ENCODE peak calls at places on chromosomes 3 and 15, in ten cellular contexts. One of them, this sample, is unnamed.

GRCh38 chr15:77126516-77126915 is 55.6 kb upstream of the TSPAN3 start:
- DNase-seq in A549: no peak
- DNase-seq in choroid plexus epithelial cell: no peak
- DNase-seq in fibroblast of lung: no peak
- DNase-seq in mucosa of descending colon: no peak
- DNase-seq in lower lobe of right lung: no peak
- DNase-seq in omental fat pad: no peak
- DNase-seq in tibial artery: no peak
- DNase-seq in transverse colon: no peak
- DNase-seq in mammary epithelial cell: no peak
- DNase-seq in this sample: no peak

GRCh38 chr3:71341721-71342120 is 241.8 kb downstream of the FOXP1 start:
- DNase-seq in A549: no peak
- DNase-seq in choroid plexus epithelial cell: peak; percentile 79
- DNase-seq in fibroblast of lung: peak; percentile 82
- DNase-seq in mucosa of descending colon: no peak
- DNase-seq in lower lobe of right lung: no peak
- DNase-seq in omental fat pad: no peak
- DNase-seq in tibial artery: no peak
- DNase-seq in transverse colon: no peak
- DNase-seq in mammary epithelial cell: peak; percentile 36
- DNase-seq in this sample: no peak

GRCh38 chr15:70504988-70505387 is 258.4 kb downstream of the UACA start:
- DNase-seq in A549: no peak
- DNase-seq in choroid plexus epithelial cell: no peak
- DNase-seq in fibroblast of lung: no peak
- DNase-seq in mucosa of descending colon: no peak
- DNase-seq in lower lobe of right lung: no peak
- DNase-seq in omental fat pad: no peak
- DNase-seq in tibial artery: no peak
- DNase-seq in transverse colon: no peak
- DNase-seq in mammary epithelial cell: no peak
- DNase-seq in this sample: no peak

GRCh38 chr15:25717116-25717755 is 145.9 kb downstream of the ATP10A start:
- DNase-seq in A549: no peak
- DNase-seq in choroid plexus epithelial cell: no peak
- DNase-seq in fibroblast of lung: peak; percentile 43
- DNase-seq in mucosa of descending colon: no peak
- DNase-seq in lower lobe of right lung: no peak
- DNase-seq in omental fat pad: no peak
- DNase-seq in tibial artery: peak; percentile 66
- DNase-seq in transverse colon: no peak
- DNase-seq in mammary epithelial cell: no peak
- DNase-seq in this sample: no peak

GRCh38 chr3:162175904-162176303 is 679.3 kb downstream of the OTOL1 start:
- DNase-seq in A549: no peak
- DNase-seq in choroid plexus epithelial cell: no peak
- DNase-seq in fibroblast of lung: peak; percentile 9
- DNase-seq in mucosa of descending colon: no peak
- DNase-seq in lower lobe of right lung: no peak
- DNase-seq in omental fat pad: no peak
- DNase-seq in tibial artery: no peak
- DNase-seq in transverse colon: no peak
- DNase-seq in mammary epithelial cell: no peak
- DNase-seq in this sample: no peak

GRCh38 chr15:26773485-26773877 is 615 bp upstream of the GABRB3 start:
- DNase-seq in A549: peak; percentile 43
- DNase-seq in choroid plexus epithelial cell: no peak
- DNase-seq in fibroblast of lung: no peak
- DNase-seq in mucosa of descending colon: no peak
- DNase-seq in lower lobe of right lung: no peak
- DNase-seq in omental fat pad: no peak
- DNase-seq in tibial artery: no peak
- DNase-seq in transverse colon: no peak
- DNase-seq in mammary epithelial cell: no peak
- DNase-seq in this sample: no peak

GRCh38 chr3:188052229-188052965 is 101.6 kb upstream of the LPP start:
- DNase-seq in A549: no peak
- DNase-seq in choroid plexus epithelial cell: peak; percentile 72
- DNase-seq in fibroblast of lung: peak; percentile 62
- DNase-seq in mucosa of descending colon: peak; percentile 53
- DNase-seq in lower lobe of right lung: peak; percentile 56
- DNase-seq in omental fat pad: no peak
- DNase-seq in tibial artery: peak; percentile 98
- DNase-seq in transverse colon: peak; percentile 70
- DNase-seq in mammary epithelial cell: peak; percentile 20
- DNase-seq in this sample: peak; percentile 62

GRCh38 chr15:84731774-84732173 is 15.8 kb upstream of the SEC11A start:
- DNase-seq in A549: no peak
- DNase-seq in choroid plexus epithelial cell: peak; percentile 87
- DNase-seq in fibroblast of lung: peak; percentile 86
- DNase-seq in mucosa of descending colon: no peak
- DNase-seq in lower lobe of right lung: no peak
- DNase-seq in omental fat pad: no peak
- DNase-seq in tibial artery: no peak
- DNase-seq in transverse colon: no peak
- DNase-seq in mammary epithelial cell: no peak
- DNase-seq in this sample: no peak

GRCh38 chr15:66404532-66404931 is 17.8 kb downstream of the MAP2K1 start:
- DNase-seq in A549: no peak
- DNase-seq in choroid plexus epithelial cell: no peak
- DNase-seq in fibroblast of lung: no peak
- DNase-seq in mucosa of descending colon: no peak
- DNase-seq in lower lobe of right lung: no peak
- DNase-seq in omental fat pad: no peak
- DNase-seq in tibial artery: no peak
- DNase-seq in transverse colon: no peak
- DNase-seq in mammary epithelial cell: no peak
- DNase-seq in this sample: peak; percentile 20

GRCh38 chr3:101117981-101118380 is 124.8 kb upstream of the ABI3BP start:
- DNase-seq in A549: no peak
- DNase-seq in choroid plexus epithelial cell: peak; percentile 28
- DNase-seq in fibroblast of lung: no peak
- DNase-seq in mucosa of descending colon: no peak
- DNase-seq in lower lobe of right lung: no peak
- DNase-seq in omental fat pad: no peak
- DNase-seq in tibial artery: no peak
- DNase-seq in transverse colon: no peak
- DNase-seq in mammary epithelial cell: no peak
- DNase-seq in this sample: no peak

GRCh38 chr15:50562735-50563640 is 16.5 kb upstream of the USP50 start:
- DNase-seq in A549: no peak
- DNase-seq in choroid plexus epithelial cell: peak; percentile 70
- DNase-seq in fibroblast of lung: no peak
- DNase-seq in mucosa of descending colon: no peak
- DNase-seq in lower lobe of right lung: no peak
- DNase-seq in omental fat pad: no peak
- DNase-seq in tibial artery: no peak
- DNase-seq in transverse colon: no peak
- DNase-seq in mammary epithelial cell: peak; percentile 21
- DNase-seq in this sample: no peak

GRCh38 chr15:34239151-34239761 is 14.4 kb downstream of the EMC4 start:
- DNase-seq in A549: peak; percentile 68
- DNase-seq in choroid plexus epithelial cell: peak; percentile 86
- DNase-seq in fibroblast of lung: peak; percentile 74
- DNase-seq in mucosa of descending colon: no peak
- DNase-seq in lower lobe of right lung: no peak
- DNase-seq in omental fat pad: no peak
- DNase-seq in tibial artery: no peak
- DNase-seq in transverse colon: no peak
- DNase-seq in mammary epithelial cell: peak; percentile 97
- DNase-seq in this sample: no peak

GRCh38 chr15:88904808-88905327 is 8.3 kb downstream of the MFGE8 start:
- DNase-seq in A549: peak; percentile 89
- DNase-seq in choroid plexus epithelial cell: peak; percentile 81
- DNase-seq in fibroblast of lung: peak; percentile 79
- DNase-seq in mucosa of descending colon: peak; percentile 92
- DNase-seq in lower lobe of right lung: peak; percentile 82
- DNase-seq in omental fat pad: peak; percentile 88
- DNase-seq in tibial artery: peak; percentile 90
- DNase-seq in transverse colon: peak; percentile 87
- DNase-seq in mammary epithelial cell: peak; percentile 49
- DNase-seq in this sample: peak; percentile 91

GRCh38 chr15:77511869-77512268 is 91.2 kb downstream of the HMG20A start:
- DNase-seq in A549: no peak
- DNase-seq in choroid plexus epithelial cell: no peak
- DNase-seq in fibroblast of lung: no peak
- DNase-seq in mucosa of descending colon: no peak
- DNase-seq in lower lobe of right lung: no peak
- DNase-seq in omental fat pad: no peak
- DNase-seq in tibial artery: no peak
- DNase-seq in transverse colon: no peak
- DNase-seq in mammary epithelial cell: no peak
- DNase-seq in this sample: no peak

GRCh38 chr3:51389423-51390183 is 1.5 kb upstream of the RBM15B start:
- DNase-seq in A549: peak; percentile 64
- DNase-seq in choroid plexus epithelial cell: peak; percentile 71
- DNase-seq in fibroblast of lung: peak; percentile 46
- DNase-seq in mucosa of descending colon: peak; percentile 71
- DNase-seq in lower lobe of right lung: peak; percentile 73
- DNase-seq in omental fat pad: no peak
- DNase-seq in tibial artery: no peak
- DNase-seq in transverse colon: peak; percentile 62
- DNase-seq in mammary epithelial cell: no peak
- DNase-seq in this sample: peak; percentile 70

GRCh38 chr3:71465371-71466007 is 118.0 kb downstream of the FOXP1 start:
- DNase-seq in A549: no peak
- DNase-seq in choroid plexus epithelial cell: no peak
- DNase-seq in fibroblast of lung: no peak
- DNase-seq in mucosa of descending colon: no peak
- DNase-seq in lower lobe of right lung: no peak
- DNase-seq in omental fat pad: no peak
- DNase-seq in tibial artery: no peak
- DNase-seq in transverse colon: no peak
- DNase-seq in mammary epithelial cell: no peak
- DNase-seq in this sample: no peak

GRCh38 chr3:171976526-171976925 is 62.9 kb upstream of the FNDC3B start:
- DNase-seq in A549: no peak
- DNase-seq in choroid plexus epithelial cell: peak; percentile 26
- DNase-seq in fibroblast of lung: peak; percentile 72
- DNase-seq in mucosa of descending colon: no peak
- DNase-seq in lower lobe of right lung: no peak
- DNase-seq in omental fat pad: no peak
- DNase-seq in tibial artery: no peak
- DNase-seq in transverse colon: no peak
- DNase-seq in mammary epithelial cell: no peak
- DNase-seq in this sample: no peak

GRCh38 chr3:65408531-65409181 is 630.1 kb downstream of the MAGI1 start:
- DNase-seq in A549: no peak
- DNase-seq in choroid plexus epithelial cell: no peak
- DNase-seq in fibroblast of lung: no peak
- DNase-seq in mucosa of descending colon: no peak
- DNase-seq in lower lobe of right lung: no peak
- DNase-seq in omental fat pad: no peak
- DNase-seq in tibial artery: no peak
- DNase-seq in transverse colon: no peak
- DNase-seq in mammary epithelial cell: no peak
- DNase-seq in this sample: no peak

GRCh38 chr3:65411367-65411766 is 627.4 kb downstream of the MAGI1 start:
- DNase-seq in A549: no peak
- DNase-seq in choroid plexus epithelial cell: peak; percentile 4
- DNase-seq in fibroblast of lung: no peak
- DNase-seq in mucosa of descending colon: no peak
- DNase-seq in lower lobe of right lung: no peak
- DNase-seq in omental fat pad: no peak
- DNase-seq in tibial artery: no peak
- DNase-seq in transverse colon: no peak
- DNase-seq in mammary epithelial cell: no peak
- DNase-seq in this sample: no peak

DNA sequence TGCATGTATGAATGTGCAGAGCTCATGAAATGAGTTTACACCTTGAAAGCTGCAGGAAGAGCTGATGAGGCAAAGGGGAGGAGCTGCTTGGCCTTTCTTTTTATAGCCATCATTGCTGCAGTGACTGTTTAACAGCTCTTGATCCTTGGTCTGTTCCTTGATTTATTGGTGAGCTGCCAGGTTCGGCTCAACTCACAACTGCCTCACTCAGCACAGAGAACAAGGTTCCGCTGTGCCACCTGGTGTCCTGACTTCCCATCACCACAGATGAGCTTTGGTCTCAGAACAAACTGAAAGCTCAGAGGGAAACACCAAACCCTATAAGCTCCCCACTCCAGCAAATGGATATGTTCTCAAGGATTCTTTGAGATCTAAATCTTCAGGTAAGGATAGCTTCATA is 626.1 kb downstream of the MAGI1 start:
- DNase-seq in A549: no peak
- DNase-seq in choroid plexus epithelial cell: peak; percentile 30
- DNase-seq in fibroblast of lung: no peak
- DNase-seq in mucosa of descending colon: peak; percentile 93
- DNase-seq in lower lobe of right lung: no peak
- DNase-seq in omental fat pad: no peak
- DNase-seq in tibial artery: no peak
- DNase-seq in transverse colon: peak; percentile 87
- DNase-seq in mammary epithelial cell: no peak
- DNase-seq in this sample: peak; percentile 49
- TF ChIP-seq CTCF in A549: no peak
- TF ChIP-seq CTCF in choroid plexus epithelial cell: no peak
- TF ChIP-seq CTCF in fibroblast of lung: no peak
- TF ChIP-seq CTCF in mucosa of descending colon: peak; percentile 23
- TF ChIP-seq CTCF in lower lobe of right lung: no peak
- TF ChIP-seq CTCF in omental fat pad: no peak
- TF ChIP-seq CTCF in tibial artery: no peak
- TF ChIP-seq CTCF in transverse colon: peak; percentile 29
- TF ChIP-seq CTCF in mammary epithelial cell: no peak
- TF ChIP-seq CTCF in this sample: peak; percentile 25

GRCh38 chr3:127690823-127691452 is 18.2 kb downstream of the ABTB1 start:
- DNase-seq in A549: peak; percentile 7
- DNase-seq in choroid plexus epithelial cell: peak; percentile 79
- DNase-seq in fibroblast of lung: peak; percentile 66
- DNase-seq in mucosa of descending colon: peak; percentile 42
- DNase-seq in lower lobe of right lung: peak; percentile 62
- DNase-seq in omental fat pad: no peak
- DNase-seq in tibial artery: peak; percentile 86
- DNase-seq in transverse colon: no peak
- DNase-seq in mammary epithelial cell: peak; percentile 66
- DNase-seq in this sample: peak; percentile 41
- TF ChIP-seq CTCF in A549: peak; percentile 46
- TF ChIP-seq CTCF in choroid plexus epithelial cell: peak; percentile 92
- TF ChIP-seq CTCF in fibroblast of lung: peak; percentile 71
- TF ChIP-seq CTCF in mucosa of descending colon: no peak
- TF ChIP-seq CTCF in lower lobe of right lung: peak; percentile 51
- TF ChIP-seq CTCF in omental fat pad: no peak
- TF ChIP-seq CTCF in tibial artery: peak; percentile 59
- TF ChIP-seq CTCF in transverse colon: peak; percentile 46
- TF ChIP-seq CTCF in mammary epithelial cell: peak; percentile 76
- TF ChIP-seq CTCF in this sample: peak; percentile 37

GRCh38 chr15:69502470-69503045 is 49.9 kb downstream of the RPLP1 start:
- DNase-seq in A549: no peak
- DNase-seq in choroid plexus epithelial cell: no peak
- DNase-seq in fibroblast of lung: no peak
- DNase-seq in mucosa of descending colon: no peak
- DNase-seq in lower lobe of right lung: no peak
- DNase-seq in omental fat pad: no peak
- DNase-seq in tibial artery: no peak
- DNase-seq in transverse colon: no peak
- DNase-seq in mammary epithelial cell: no peak
- DNase-seq in this sample: no peak
- TF ChIP-seq CTCF in A549: peak; percentile 21
- TF ChIP-seq CTCF in choroid plexus epithelial cell: peak; percentile 48
- TF ChIP-seq CTCF in fibroblast of lung: peak; percentile 9
- TF ChIP-seq CTCF in mucosa of descending colon: no peak
- TF ChIP-seq CTCF in lower lobe of right lung: no peak
- TF ChIP-seq CTCF in omental fat pad: no peak
- TF ChIP-seq CTCF in tibial artery: no peak
- TF ChIP-seq CTCF in transverse colon: no peak
- TF ChIP-seq CTCF in mammary epithelial cell: no peak
- TF ChIP-seq CTCF in this sample: no peak

GRCh38 chr3:151067158-151067557 is 18.3 kb upstream of the MED12L start:
- DNase-seq in A549: no peak
- DNase-seq in choroid plexus epithelial cell: no peak
- DNase-seq in fibroblast of lung: peak; percentile 6
- DNase-seq in mucosa of descending colon: no peak
- DNase-seq in lower lobe of right lung: no peak
- DNase-seq in omental fat pad: no peak
- DNase-seq in tibial artery: no peak
- DNase-seq in transverse colon: no peak
- DNase-seq in mammary epithelial cell: no peak
- DNase-seq in this sample: no peak
- TF ChIP-seq CTCF in A549: peak; percentile 44
- TF ChIP-seq CTCF in choroid plexus epithelial cell: peak; percentile 13
- TF ChIP-seq CTCF in fibroblast of lung: no peak
- TF ChIP-seq CTCF in mucosa of descending colon: no peak
- TF ChIP-seq CTCF in lower lobe of right lung: no peak
- TF ChIP-seq CTCF in omental fat pad: no peak
- TF ChIP-seq CTCF in tibial artery: no peak
- TF ChIP-seq CTCF in transverse colon: no peak
- TF ChIP-seq CTCF in mammary epithelial cell: no peak
- TF ChIP-seq CTCF in this sample: no peak

This sample was measured in nephron progenitor cell.